ENCODE peak calls at places on chromosomes 2 and 18, in ten cellular contexts. N is suprapubic skin, D is stomach, L is sigmoid colon, T is adrenal gland, Q is heart left ventricle, K is lower leg skin, P is K562, U is A549, C is Peyer's patch. A is an unnamed sample.

GRCh38 chr2:133497261-133497893 is 70.9 kb downstream of the NCKAP5 start:
- DNase-seq in N (no peak), D (no peak), L (no peak), T (no peak), Q (no peak), K (no peak), P (no peak), U (no peak), C (no peak), A (no peak)

GRCh38 chr2:25301453-25302352 is 40.0 kb downstream of the DNMT3A start:
- DNase-seq in N (no peak), D (no peak), L (no peak), T (peak; percentile 59), Q (no peak), K (no peak), P (no peak), U (no peak), C (peak; percentile 75), A (no peak)

GRCh38 chr2:22826658-22827165 is 558.3 kb upstream of the KLHL29 start:
- DNase-seq in N (no peak), D (no peak), L (no peak), T (no peak), Q (no peak), K (no peak), P (no peak), U (no peak), C (no peak), A (no peak)

GRCh38 chr2:144583741-144584453 is 64.0 kb upstream of the ZEB2 start:
- DNase-seq in N (no peak), D (no peak), L (no peak), T (no peak), Q (no peak), K (no peak), P (peak; percentile 37), U (peak; percentile 13), C (no peak), A (no peak)

GRCh38 chr2:54042341-54042740 is 71.5 kb upstream of the PSME4 start:
- DNase-seq in N (no peak), D (no peak), L (no peak), T (no peak), Q (no peak), K (no peak), P (no peak), U (no peak), C (no peak), A (no peak)

GRCh38 chr2:232075859-232076258 is 114.3 kb downstream of the DIS3L2 start:
- DNase-seq in N (no peak), D (no peak), L (no peak), T (no peak), Q (no peak), K (no peak), P (no peak), U (no peak), C (no peak), A (no peak)

GRCh38 chr2:236919209-236919608 is 166.5 kb upstream of the COPS8 start:
- DNase-seq in N (no peak), D (no peak), L (no peak), T (no peak), Q (no peak), K (no peak), P (no peak), U (peak; percentile 7), C (no peak), A (no peak)

GRCh38 chr18:58202406-58202730 is 158.3 kb downstream of the NEDD4L start:
- DNase-seq in N (no peak), D (no peak), L (no peak), T (no peak), Q (no peak), K (no peak), P (peak; percentile 33), U (no peak), C (no peak), A (no peak)

GRCh38 chr18:70284976-70285610 is 3.8 kb upstream of the SOCS6 start:
- DNase-seq in N (no peak), D (no peak), L (no peak), T (no peak), Q (no peak), K (no peak), P (no peak), U (no peak), C (no peak), A (no peak)

DNA sequence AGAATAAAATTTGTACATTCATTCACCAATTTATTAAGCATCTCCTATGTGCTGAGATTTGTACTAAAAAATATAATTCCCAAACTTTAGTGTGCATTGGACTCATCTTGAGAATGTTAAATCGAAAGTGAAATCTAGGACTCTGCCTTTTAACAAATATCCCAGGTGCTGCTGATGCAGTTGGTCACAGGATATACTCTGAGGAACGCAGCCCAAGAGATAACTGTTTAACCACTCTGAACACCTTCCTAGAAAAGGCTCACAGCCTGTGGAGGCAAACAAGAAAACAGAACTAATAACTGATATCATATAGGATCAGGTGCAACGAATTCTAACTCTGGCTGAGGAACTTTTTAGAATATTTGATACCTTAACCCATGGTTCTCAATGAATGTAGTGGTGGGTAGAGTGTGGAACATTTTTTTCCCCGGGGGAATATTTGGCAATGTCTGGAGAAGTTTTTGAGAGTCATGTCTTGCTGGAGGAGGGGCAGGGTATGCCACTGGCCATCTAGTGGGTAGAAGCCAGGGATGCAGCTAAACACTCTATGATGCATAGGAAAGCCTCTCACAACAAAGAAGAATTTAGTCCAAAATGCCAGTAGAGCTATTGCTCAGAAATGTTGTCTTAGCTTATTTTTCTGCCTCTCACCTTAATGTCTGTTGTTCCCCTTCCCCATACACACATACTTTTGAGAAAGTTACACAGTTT is 96.5 kb downstream of the EHBP1 start:
- DNase-seq in N (no peak), D (no peak), L (no peak), T (no peak), Q (no peak), K (no peak), P (no peak), U (peak; percentile 61), C (no peak), A (no peak)
- TF ChIP-seq CTCF in N (no peak), D (no peak), L (no peak), T (no peak), Q (no peak), K (no peak), P (no peak), U (peak; percentile 38), C (no peak), A (no peak)

GRCh38 chr2:65053199-65053598 is 3.0 kb upstream of the CEP68 start:
- DNase-seq in N (no peak), D (no peak), L (no peak), T (no peak), Q (no peak), K (peak; percentile 76), P (no peak), U (no peak), C (peak; percentile 81), A (no peak)
- TF ChIP-seq POLR2A in N (no peak), D (no peak), L (no peak), T (no peak), Q (no peak), K (no peak), P (no peak), U (no peak), C (no peak), A (no peak)

DNA sequence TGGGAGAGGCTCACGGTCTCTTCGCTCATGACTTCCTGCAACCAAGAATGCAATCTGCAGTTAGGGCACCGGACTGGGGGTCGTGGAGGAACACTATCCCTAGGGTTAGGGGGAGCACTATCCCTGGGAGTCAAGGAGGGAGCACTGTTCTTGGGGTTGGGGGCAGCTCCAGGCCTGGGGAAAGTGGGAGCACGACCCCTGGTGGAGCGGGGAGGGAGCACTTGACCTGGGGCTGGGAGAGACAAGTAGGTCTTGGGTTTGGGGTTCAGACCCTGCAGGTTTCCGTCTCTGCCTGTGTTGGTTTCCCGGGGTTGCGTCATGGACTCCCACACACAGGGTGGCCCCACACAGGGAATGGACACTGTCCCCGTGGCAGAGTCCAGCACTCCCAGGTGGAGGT is 133.6 kb downstream of the TPO start:
- DNase-seq in N (no peak), D (no peak), L (no peak), T (no peak), Q (no peak), K (no peak), P (peak; percentile 8), U (no peak), C (no peak), A (no peak)
- TF ChIP-seq CTCF in N (no peak), D (no peak), L (no peak), T (no peak), Q (no peak), K (no peak), P (peak; percentile 26), U (no peak), C (no peak), A (no peak)

GRCh38 chr2:219296142-219296541 is 13.1 kb downstream of the PTPRN start:
- DNase-seq in N (no peak), D (no peak), L (peak; percentile 60), T (no peak), Q (no peak), K (no peak), P (peak; percentile 70), U (no peak), C (no peak), A (no peak)

GRCh38 chr2:219296631-219297391 is 12.4 kb downstream of the PTPRN start:
- DNase-seq in N (no peak), D (peak; percentile 5), L (peak; percentile 60), T (no peak), Q (no peak), K (peak; percentile 83), P (no peak), U (no peak), C (no peak), A (peak; percentile 49)

GRCh38 chr2:219292616-219293015 is 13.4 kb downstream of the DNAJB2 start:
- DNase-seq in N (peak; percentile 61), D (no peak), L (peak; percentile 53), T (peak; percentile 20), Q (no peak), K (peak; percentile 75), P (no peak), U (no peak), C (peak; percentile 25), A (no peak)

GRCh38 chr2:219293736-219294201 is 14.6 kb downstream of the DNAJB2 start:
- DNase-seq in N (peak; percentile 71), D (no peak), L (peak; percentile 62), T (peak; percentile 21), Q (no peak), K (peak; percentile 84), P (no peak), U (no peak), C (peak; percentile 33), A (no peak)

DNA sequence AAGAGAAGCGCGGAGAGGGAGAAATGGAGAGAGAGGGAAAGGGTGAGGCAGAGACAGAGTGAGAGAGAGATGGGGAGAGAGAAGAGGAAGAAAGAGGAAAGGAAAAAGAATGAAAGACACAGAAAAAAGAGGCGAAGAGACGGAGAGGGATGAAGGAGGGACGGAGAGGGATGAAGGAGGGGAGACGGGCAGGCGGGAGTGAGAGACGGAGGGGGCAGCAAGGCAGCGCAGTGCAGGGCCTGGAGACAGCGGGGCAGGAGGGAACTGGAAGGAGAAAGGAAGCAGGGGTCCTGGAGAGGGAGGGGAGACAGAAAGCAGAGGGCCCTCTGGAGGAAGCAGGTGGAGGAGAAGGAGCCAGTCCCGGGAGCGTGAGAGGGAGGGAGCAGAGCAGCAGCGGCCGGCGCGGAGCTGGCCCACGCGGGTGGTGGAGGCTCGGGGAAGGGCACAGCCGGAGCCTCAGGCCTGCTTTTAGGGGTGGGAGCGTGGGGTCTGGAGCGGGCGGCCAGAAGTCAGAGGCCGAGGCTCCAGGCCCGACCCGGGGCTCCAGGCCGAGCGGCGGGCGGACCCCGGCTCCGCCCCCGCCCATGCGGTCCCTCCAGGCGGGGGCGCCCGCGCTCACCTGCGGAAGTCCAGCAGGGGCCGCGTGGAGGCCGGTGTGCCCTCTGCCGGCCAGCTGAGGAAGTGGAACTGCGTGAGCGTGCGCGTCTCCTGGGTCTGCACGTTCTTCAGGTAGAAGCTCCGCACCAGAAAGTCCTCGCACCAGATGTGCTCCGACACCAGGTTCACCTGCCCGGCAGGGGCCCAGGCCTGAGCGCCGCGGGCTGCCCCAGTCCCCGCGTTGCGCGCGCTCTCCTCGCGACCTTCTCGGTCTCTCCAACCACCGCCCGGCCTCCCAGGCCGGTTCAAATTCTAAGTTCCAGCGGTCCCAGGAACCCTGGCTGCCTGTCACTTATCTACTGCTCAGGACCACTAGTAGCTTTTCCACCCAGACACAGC is 14.5 kb downstream of the PTPRN start:
- DNase-seq in N (peak; percentile 93), D (peak; percentile 92), L (peak; percentile 91), T (peak; percentile 87), Q (peak; percentile 93), K (peak; percentile 97), P (peak; percentile 89), U (peak; percentile 91), C (peak; percentile 94), A (peak; percentile 92)
- TF ChIP-seq POLR2A in N (no peak), D (no peak), L (no peak), T (peak; percentile 25), Q (peak; percentile 66), K (no peak), P (peak; percentile 72), U (peak; percentile 56), C (peak; percentile 29), A (peak; percentile 49)

A was measured in right lobe of liver.